ENCODE peak calls at places on chromosome 17, in five cellular contexts. One of them, this sample, is unnamed.

GRCh38 chr17:19867094-19867653 is 562 bp downstream of the ULK2 start:
- DNase-seq in HepG2: peak
- DNase-seq in A549: peak
- DNase-seq in H1: no peak
- DNase-seq in GM12878: no peak
- DNase-seq in this sample: peak

GRCh38 chr17:70668938-70669778 is 499.8 kb downstream of the KCNJ2 start:
- DNase-seq in H1: no peak
- DNase-seq in GM12878: no peak
- DNase-seq in A549: no peak
- DNase-seq in HepG2: no peak
- DNase-seq in this sample: no peak

GRCh38 chr17:40516581-40517285 is 15.3 kb upstream of the TNS4 start:
- DNase-seq in A549: peak
- DNase-seq in H1: no peak
- DNase-seq in HepG2: peak
- DNase-seq in GM12878: peak
- DNase-seq in this sample: peak

GRCh38 chr17:28057731-28058246 is 15.3 kb downstream of the NLK start:
- DNase-seq in GM12878: peak
- DNase-seq in H1: no peak
- DNase-seq in HepG2: peak
- DNase-seq in A549: no peak
- DNase-seq in this sample: no peak

GRCh38 chr17:71417142-71417541 is 703.7 kb upstream of the SOX9 start:
- DNase-seq in HepG2: no peak
- DNase-seq in H1: no peak
- DNase-seq in GM12878: no peak
- DNase-seq in A549: no peak
- DNase-seq in this sample: no peak

GRCh38 chr17:75814900-75815373 is 29.3 kb downstream of the UNC13D start:
- DNase-seq in HepG2: no peak
- DNase-seq in GM12878: no peak
- DNase-seq in H1: no peak
- DNase-seq in A549: no peak
- DNase-seq in this sample: peak

GRCh38 chr17:63552211-63552610 is 1.9 kb downstream of the DCAF7 start:
- DNase-seq in A549: no peak
- DNase-seq in HepG2: no peak
- DNase-seq in H1: no peak
- DNase-seq in GM12878: no peak
- DNase-seq in this sample: no peak

GRCh38 chr17:72145972-72146755 is 25.3 kb downstream of the SOX9 start:
- DNase-seq in H1: no peak
- DNase-seq in A549: no peak
- DNase-seq in HepG2: no peak
- DNase-seq in GM12878: no peak
- DNase-seq in this sample: no peak

GRCh38 chr17:8654822-8655221 is 24.3 kb upstream of the MYH10 start:
- DNase-seq in A549: no peak
- DNase-seq in HepG2: no peak
- DNase-seq in H1: no peak
- DNase-seq in GM12878: no peak
- DNase-seq in this sample: no peak

GRCh38 chr17:64920026-64920418 is 744 bp upstream of the LRRC37A3 start:
- DNase-seq in H1: no peak
- DNase-seq in A549: no peak
- DNase-seq in GM12878: no peak
- DNase-seq in HepG2: peak
- DNase-seq in this sample: no peak

GRCh38 chr17:46800573-46800972 is 17.9 kb downstream of the WNT3 start:
- DNase-seq in GM12878: no peak
- DNase-seq in HepG2: no peak
- DNase-seq in A549: no peak
- DNase-seq in H1: no peak
- DNase-seq in this sample: no peak

GRCh38 chr17:66858182-66859083 is 23.5 kb downstream of the CACNG5 start:
- DNase-seq in H1: no peak
- DNase-seq in GM12878: no peak
- DNase-seq in HepG2: no peak
- DNase-seq in A549: no peak
- DNase-seq in this sample: no peak

GRCh38 chr17:50527949-50528474 is 4.5 kb upstream of the EPN3 start:
- DNase-seq in A549: no peak
- DNase-seq in HepG2: no peak
- DNase-seq in GM12878: no peak
- DNase-seq in H1: no peak
- DNase-seq in this sample: no peak

GRCh38 chr17:47197821-47198220 is 8.7 kb upstream of the CDC27 start:
- DNase-seq in H1: no peak
- DNase-seq in GM12878: no peak
- DNase-seq in A549: no peak
- DNase-seq in HepG2: no peak
- DNase-seq in this sample: no peak

GRCh38 chr17:32570081-32570396 is 83.2 kb downstream of the CDK5R1 start:
- DNase-seq in A549: no peak
- DNase-seq in GM12878: no peak
- DNase-seq in HepG2: no peak
- DNase-seq in H1: no peak
- DNase-seq in this sample: no peak

GRCh38 chr17:42275527-42276358 is 448 bp downstream of the STAT5B start:
- DNase-seq in HepG2: no peak
- DNase-seq in A549: no peak
- DNase-seq in GM12878: no peak
- DNase-seq in H1: no peak
- DNase-seq in this sample: peak

GRCh38 chr17:1481736-1482135 is 10.8 kb downstream of the MYO1C start:
- DNase-seq in GM12878: no peak
- DNase-seq in HepG2: no peak
- DNase-seq in A549: no peak
- DNase-seq in H1: no peak
- DNase-seq in this sample: no peak

GRCh38 chr17:55443904-55444303 is 22.3 kb upstream of the MMD start:
- DNase-seq in H1: no peak
- DNase-seq in HepG2: no peak
- DNase-seq in A549: no peak
- DNase-seq in GM12878: no peak
- DNase-seq in this sample: no peak

GRCh38 chr17:49546546-49547535 is 28.8 kb upstream of the NXPH3 start:
- DNase-seq in GM12878: no peak
- DNase-seq in A549: no peak
- DNase-seq in HepG2: no peak
- DNase-seq in H1: no peak
- DNase-seq in this sample: peak

GRCh38 chr17:40348136-40348504 is 16.4 kb downstream of the GJD3 start:
- DNase-seq in GM12878: no peak
- DNase-seq in HepG2: no peak
- DNase-seq in A549: no peak
- DNase-seq in H1: no peak
- DNase-seq in this sample: no peak

GRCh38 chr17:5527647-5528250 is 41.4 kb downstream of the MIS12 start:
- DNase-seq in H1: no peak
- DNase-seq in A549: no peak
- DNase-seq in GM12878: no peak
- DNase-seq in HepG2: no peak
- DNase-seq in this sample: no peak

GRCh38 chr17:70144260-70144846 is 25.0 kb upstream of the KCNJ2 start:
- DNase-seq in H1: no peak
- DNase-seq in HepG2: peak
- DNase-seq in GM12878: no peak
- DNase-seq in A549: peak
- DNase-seq in this sample: peak

GRCh38 chr17:10171057-10171456 is 27.3 kb downstream of the GAS7 start:
- DNase-seq in A549: no peak
- DNase-seq in H1: no peak
- DNase-seq in GM12878: no peak
- DNase-seq in HepG2: no peak
- DNase-seq in this sample: no peak

GRCh38 chr17:18270851-18271170 is 10.3 kb downstream of the MIEF2 start:
- DNase-seq in GM12878: no peak
- DNase-seq in H1: no peak
- DNase-seq in A549: no peak
- DNase-seq in HepG2: no peak
- DNase-seq in this sample: no peak

GRCh38 chr17:64262422-64263260 is at the start of gene TEX2:
- DNase-seq in A549: peak
- DNase-seq in GM12878: no peak
- DNase-seq in H1: no peak
- DNase-seq in HepG2: peak
- DNase-seq in this sample: peak

GRCh38 chr17:63961355-63962207 is 11.1 kb downstream of the SCN4A start:
- DNase-seq in H1: peak
- DNase-seq in GM12878: no peak
- DNase-seq in A549: peak
- DNase-seq in HepG2: peak
- DNase-seq in this sample: peak

GRCh38 chr17:41484920-41485904 is 4.3 kb upstream of the KRT35 start:
- DNase-seq in HepG2: no peak
- DNase-seq in GM12878: no peak
- DNase-seq in H1: no peak
- DNase-seq in A549: no peak
- DNase-seq in this sample: no peak

GRCh38 chr17:41784207-41784744 is 2.2 kb downstream of the JUP start:
- DNase-seq in H1: no peak
- DNase-seq in GM12878: no peak
- DNase-seq in HepG2: no peak
- DNase-seq in A549: peak
- DNase-seq in this sample: peak

GRCh38 chr17:70820276-70820675 is 650.9 kb downstream of the KCNJ2 start:
- DNase-seq in GM12878: no peak
- DNase-seq in HepG2: no peak
- DNase-seq in A549: no peak
- DNase-seq in H1: no peak
- DNase-seq in this sample: no peak

GRCh38 chr17:65097110-65097509 is 40.1 kb upstream of the RGS9 start:
- DNase-seq in H1: no peak
- DNase-seq in HepG2: no peak
- DNase-seq in A549: no peak
- DNase-seq in GM12878: no peak
- DNase-seq in this sample: no peak

GRCh38 chr17:973053-973452 is 6.5 kb downstream of the NXN start:
- DNase-seq in H1: no peak
- DNase-seq in A549: no peak
- DNase-seq in GM12878: no peak
- DNase-seq in HepG2: no peak
- DNase-seq in this sample: no peak

DNA sequence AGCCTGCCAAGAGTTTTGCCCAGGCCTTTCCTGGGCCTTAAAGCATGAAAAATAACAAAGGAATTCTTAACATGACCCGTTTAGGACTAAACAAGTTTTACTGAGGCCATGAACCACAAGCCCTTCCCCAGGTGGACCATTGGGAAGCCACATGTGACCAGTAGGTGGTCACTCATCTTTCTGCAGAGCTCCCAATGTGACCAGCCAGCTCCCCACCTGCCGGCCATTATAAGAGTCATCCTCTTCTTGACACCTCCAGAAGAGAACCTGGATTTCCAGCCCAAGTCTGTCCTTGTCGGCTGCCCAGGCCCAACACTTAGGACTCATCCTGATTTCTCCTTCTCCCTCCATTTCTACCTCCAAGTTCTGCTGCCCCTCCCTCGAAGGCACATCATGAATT is 91.7 kb upstream of the DNAH17 start:
- DNase-seq in GM12878: no peak
- DNase-seq in HepG2: no peak
- DNase-seq in A549: no peak
- DNase-seq in H1: no peak
- DNase-seq in this sample: no peak
- TF ChIP-seq CHD2 in GM12878: no peak
- TF ChIP-seq CHD2 in HepG2: no peak
- TF ChIP-seq CHD2 in A549: no peak
- TF ChIP-seq CHD2 in H1: no peak
- TF ChIP-seq CHD2 in this sample: no peak

GRCh38 chr17:30208214-30208613 is 27.3 kb downstream of the SLC6A4 start:
- DNase-seq in HepG2: no peak
- DNase-seq in GM12878: peak
- DNase-seq in H1: no peak
- DNase-seq in A549: no peak
- DNase-seq in this sample: no peak

GRCh38 chr17:30210901-30211300 is 24.6 kb downstream of the SLC6A4 start:
- DNase-seq in GM12878: no peak
- DNase-seq in H1: no peak
- DNase-seq in HepG2: no peak
- DNase-seq in A549: no peak
- DNase-seq in this sample: no peak

GRCh38 chr17:30210366-30210765 is 25.1 kb downstream of the SLC6A4 start:
- DNase-seq in H1: no peak
- DNase-seq in HepG2: no peak
- DNase-seq in GM12878: no peak
- DNase-seq in A549: no peak
- DNase-seq in this sample: no peak

GRCh38 chr17:30211371-30211770 is 24.1 kb downstream of the SLC6A4 start:
- DNase-seq in GM12878: no peak
- DNase-seq in H1: no peak
- DNase-seq in A549: no peak
- DNase-seq in HepG2: no peak
- DNase-seq in this sample: no peak

GRCh38 chr17:30207655-30208054 is 27.8 kb downstream of the SLC6A4 start:
- DNase-seq in GM12878: no peak
- DNase-seq in A549: no peak
- DNase-seq in HepG2: no peak
- DNase-seq in H1: no peak
- DNase-seq in this sample: peak
- TF ChIP-seq CHD2 in GM12878: no peak
- TF ChIP-seq CHD2 in A549: no peak
- TF ChIP-seq CHD2 in HepG2: no peak
- TF ChIP-seq CHD2 in H1: no peak
- TF ChIP-seq CHD2 in this sample: no peak

GRCh38 chr17:74222399-74222798 is 9.0 kb downstream of the TTYH2 start:
- DNase-seq in HepG2: no peak
- DNase-seq in GM12878: no peak
- DNase-seq in H1: no peak
- DNase-seq in A549: no peak
- DNase-seq in this sample: no peak
- TF ChIP-seq CHD2 in HepG2: no peak
- TF ChIP-seq CHD2 in GM12878: no peak
- TF ChIP-seq CHD2 in H1: no peak
- TF ChIP-seq CHD2 in A549: no peak
- TF ChIP-seq CHD2 in this sample: no peak

DNA sequence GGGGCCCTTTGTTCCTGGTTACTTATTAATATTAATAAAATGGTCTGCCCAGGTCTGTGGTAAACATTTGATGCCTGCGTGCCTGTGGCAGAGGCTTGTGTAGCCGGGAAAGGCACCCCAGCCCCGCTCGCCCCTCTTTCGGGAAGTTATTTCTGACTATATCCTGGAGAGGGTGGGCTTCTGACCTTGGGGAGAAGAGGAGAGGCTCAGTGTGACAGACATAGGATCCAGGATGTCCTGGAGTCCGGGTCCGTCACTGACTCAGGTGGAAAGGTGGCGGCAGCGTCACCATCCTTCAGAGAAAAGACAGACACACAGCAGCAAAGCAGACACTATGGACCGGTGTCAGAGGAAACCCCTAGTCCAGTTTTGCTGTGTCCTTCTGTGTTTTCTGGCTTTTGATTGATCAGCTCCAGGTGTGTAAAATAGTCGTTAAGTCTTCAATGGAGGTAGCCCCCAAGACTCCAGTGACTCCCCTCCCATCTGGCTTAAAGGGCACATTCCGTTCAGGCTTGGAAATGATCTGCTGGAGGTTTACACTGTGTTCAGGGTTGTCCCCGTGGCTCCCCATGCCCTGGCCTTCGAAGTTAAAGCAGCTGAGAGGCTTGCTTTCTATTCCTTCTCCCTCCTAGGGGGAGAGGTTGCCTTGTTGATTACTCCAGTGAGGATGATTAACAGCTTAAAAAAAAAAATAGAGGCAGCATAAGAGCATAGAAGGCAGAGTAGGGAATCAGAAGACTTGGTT is 81.6 kb downstream of the CCDC182 start:
- DNase-seq in GM12878: no peak
- DNase-seq in HepG2: no peak
- DNase-seq in A549: no peak
- DNase-seq in H1: no peak
- DNase-seq in this sample: peak
- TF ChIP-seq CHD2 in GM12878: no peak
- TF ChIP-seq CHD2 in HepG2: no peak
- TF ChIP-seq CHD2 in A549: no peak
- TF ChIP-seq CHD2 in H1: no peak
- TF ChIP-seq CHD2 in this sample: no peak

This sample was measured in SK-N-SH.